ENCODE peak calls at places on chromosomes 12 and 14, in five cellular contexts. T is naive B cell; Q is stimulated activated effector memory CD8-positive, alpha-beta T cell treated with anti-CD3 and anti-CD28 coated beads, Interleukin-12 subunit alpha, Interleukin-12 subunit beta, amount 100 ng/mL, for 72 hours; W is activated T-helper 1 cell treated with anti-CD3 and anti-CD28 coated beads, Interleukin-2, amount 50 U/mL, for 16 hours; M is Calu3. U is an unnamed sample.

GRCh38 chr12:64006211-64006610 is 161.7 kb downstream of the SRGAP1 start:
- DNase-seq in W (no peak), Q (no peak), M (no peak), T (no peak), U (no peak)

GRCh38 chr14:104226421-104227385 is 88.3 kb downstream of the KIF26A start:
- DNase-seq in W (no peak), M (no peak), Q (no peak), T (no peak), U (no peak)

GRCh38 chr14:61438036-61438435 is 116.7 kb downstream of the PRKCH start:
- DNase-seq in M (no peak), T (no peak), W (no peak), Q (no peak), U (no peak)

GRCh38 chr12:115135800-115136211 is 451.8 kb upstream of the TBX3 start:
- DNase-seq in W (no peak), T (no peak), Q (no peak), M (no peak), U (peak; percentile 34)

GRCh38 chr12:70576341-70577282 is 60.6 kb downstream of the PTPRB start:
- DNase-seq in Q (no peak), T (peak; percentile 31), M (peak; percentile 12), W (no peak), U (peak; percentile 9)

GRCh38 chr14:50562841-50563240 is 2.9 kb downstream of the ATL1 start:
- DNase-seq in Q (no peak), T (no peak), M (no peak), W (no peak), U (no peak)

GRCh38 chr12:53995311-53996187 is 4.4 kb upstream of the HOXC9 start:
- DNase-seq in T (no peak), Q (no peak), M (peak; percentile 79), W (no peak), U (no peak)

GRCh38 chr12:120588371-120588770 is 7.2 kb upstream of the POP5 start:
- DNase-seq in T (no peak), Q (no peak), M (no peak), W (no peak), U (no peak)

GRCh38 chr12:22318122-22318737 is 16.3 kb downstream of the ST8SIA1 start:
- DNase-seq in M (no peak), T (no peak), W (no peak), Q (no peak), U (no peak)

GRCh38 chr12:121796855-121797751 is 3.6 kb upstream of the RHOF start:
- DNase-seq in M (peak; percentile 98), W (no peak), Q (no peak), T (no peak), U (peak; percentile 70)

GRCh38 chr12:67747869-67748760 is 99.6 kb downstream of the DYRK2 start:
- DNase-seq in T (no peak), W (no peak), M (peak; percentile 67), Q (no peak), U (no peak)

GRCh38 chr12:78562358-78563205 is 302.0 kb upstream of the SYT1 start:
- DNase-seq in M (no peak), Q (no peak), T (no peak), W (no peak), U (no peak)

GRCh38 chr14:21248338-21248737 is 20.9 kb downstream of the HNRNPC start:
- DNase-seq in T (no peak), Q (no peak), M (no peak), W (no peak), U (no peak)

GRCh38 chr12:92107621-92108131 is 38.0 kb downstream of the BTG1 start:
- DNase-seq in T (no peak), W (no peak), M (no peak), Q (no peak), U (no peak)

GRCh38 chr14:68734231-68734732 is 58.6 kb downstream of the ZFP36L1 start:
- DNase-seq in M (no peak), T (no peak), Q (peak; percentile 22), W (no peak), U (no peak)

GRCh38 chr14:81067156-81067555 is 111.7 kb downstream of the TSHR start:
- DNase-seq in T (no peak), W (no peak), Q (no peak), M (no peak), U (no peak)

GRCh38 chr14:56754966-56755365 is 55.3 kb downstream of the OTX2 start:
- DNase-seq in Q (no peak), W (no peak), M (no peak), T (no peak), U (no peak)

GRCh38 chr12:60168441-60168840 is 572.6 kb downstream of the SLC16A7 start:
- DNase-seq in Q (no peak), T (no peak), W (no peak), M (no peak), U (no peak)

GRCh38 chr14:101666264-101666663 is 95.2 kb upstream of the PPP2R5C start:
- DNase-seq in M (no peak), T (no peak), W (no peak), Q (no peak), U (no peak)

GRCh38 chr14:22314183-22314820 is 274.7 kb downstream of the DAD1 start:
- DNase-seq in M (peak; percentile 57), Q (no peak), W (no peak), T (peak; percentile 51), U (no peak)

GRCh38 chr12:92593734-92594402 is 108.9 kb upstream of the PLEKHG7 start:
- DNase-seq in W (peak; percentile 38), M (peak; percentile 30), Q (peak; percentile 54), T (peak; percentile 91), U (no peak)

GRCh38 chr12:93163260-93164036 is 214.3 kb upstream of the NUDT4 start:
- DNase-seq in Q (no peak), M (no peak), T (no peak), W (no peak), U (no peak)

GRCh38 chr12:113163030-113163360 is 13.5 kb downstream of the CFAP73 start:
- DNase-seq in T (no peak), Q (no peak), M (no peak), W (no peak), U (no peak)

GRCh38 chr14:71362920-71363584 is 455.8 kb downstream of the PCNX1 start:
- DNase-seq in M (no peak), Q (no peak), W (no peak), T (peak; percentile 76), U (no peak)

GRCh38 chr12:76007640-76008039 is 23.9 kb downstream of the PHLDA1 start:
- DNase-seq in Q (no peak), T (no peak), W (no peak), M (no peak), U (no peak)

GRCh38 chr12:68497112-68497511 is 113.6 kb upstream of the RAP1B start:
- DNase-seq in Q (no peak), M (no peak), W (no peak), T (no peak), U (no peak)

GRCh38 chr14:88241810-88242209 is 81.3 kb downstream of the KCNK10 start:
- DNase-seq in Q (no peak), M (no peak), W (no peak), T (no peak), U (no peak)

GRCh38 chr12:129193263-129193871 is 340.1 kb downstream of the GLT1D1 start:
- DNase-seq in T (no peak), W (no peak), Q (no peak), M (peak; percentile 41), U (no peak)

GRCh38 chr12:49068879-49069506 is 786 bp downstream of the RHEBL1 start:
- DNase-seq in M (no peak), W (no peak), T (no peak), Q (no peak), U (no peak)

GRCh38 chr14:89563503-89563902 is 146.5 kb upstream of the FOXN3 start:
- DNase-seq in Q (no peak), W (no peak), T (no peak), M (no peak), U (no peak)

GRCh38 chr12:50302686-50303085 is 19.4 kb upstream of the LIMA1 start:
- DNase-seq in W (no peak), Q (no peak), M (no peak), T (no peak), U (no peak)

GRCh38 chr14:104135121-104135903 is 3.1 kb upstream of the KIF26A start:
- DNase-seq in Q (no peak), W (no peak), M (peak; percentile 62), T (no peak), U (no peak)

GRCh38 chr14:70887207-70888150 is 19.8 kb upstream of the PCNX1 start:
- DNase-seq in M (no peak), W (no peak), Q (no peak), T (no peak), U (no peak)

GRCh38 chr14:49551569-49551968 is 34.6 kb downstream of the RPS29 start:
- DNase-seq in T (no peak), Q (no peak), M (no peak), W (no peak), U (no peak)

GRCh38 chr14:70702154-70702553 is 60.4 kb downstream of the TTC9 start:
- DNase-seq in T (no peak), Q (no peak), W (no peak), M (no peak), U (no peak)

GRCh38 chr12:12210983-12211382 is 55.9 kb downstream of the LRP6 start:
- DNase-seq in W (no peak), M (no peak), Q (no peak), T (no peak), U (no peak)

GRCh38 chr12:53219116-53219955 is 12.3 kb upstream of the ITGB7 start:
- DNase-seq in W (no peak), T (no peak), Q (peak; percentile 50), M (no peak), U (no peak)

GRCh38 chr14:26137161-26137560 is 460.7 kb downstream of the NOVA1 start:
- DNase-seq in W (no peak), M (no peak), Q (no peak), T (no peak), U (no peak)

U was measured in anterior cingulate cortex.